ENCODE peak calls at places on chromosome 2, in four cellular contexts. X is PC-9, H is right lobe of liver, P is AG10803. Q is an unnamed sample.

GRCh38 chr2:66674087-66674486 is 239.2 kb downstream of the MEIS1 start:
- DNase-seq in H (no peak), P (no peak), X (no peak), Q (no peak)

GRCh38 chr2:174610243-174610995 is 12.8 kb upstream of the WIPF1 start:
- DNase-seq in H (no peak), X (no peak), P (peak), Q (peak)

GRCh38 chr2:200863655-200864205 is 728 bp downstream of the CLK1 start:
- DNase-seq in H (no peak), X (no peak), P (no peak), Q (no peak)

GRCh38 chr2:67130526-67131309 is 266.4 kb upstream of the ETAA1 start:
- DNase-seq in P (no peak), X (no peak), H (no peak), Q (no peak)

GRCh38 chr2:185471441-185471840 is 267.2 kb upstream of the FSIP2 start:
- DNase-seq in H (no peak), X (no peak), P (no peak), Q (no peak)

GRCh38 chr2:235592430-235592829 is 98.6 kb downstream of the AGAP1 start:
- DNase-seq in P (no peak), H (no peak), X (no peak), Q (no peak)

GRCh38 chr2:36074008-36074407 is 281.6 kb upstream of the CRIM1 start:
- DNase-seq in H (no peak), P (no peak), X (no peak), Q (no peak)

GRCh38 chr2:36361396-36361795 is 5.8 kb downstream of the CRIM1 start:
- DNase-seq in H (no peak), P (peak), X (peak), Q (no peak)

GRCh38 chr2:239381709-239382134 is 19.1 kb downstream of the HDAC4 start:
- DNase-seq in X (no peak), H (no peak), P (no peak), Q (no peak)

GRCh38 chr2:237941239-237941638 is 25.6 kb upstream of the UBE2F start:
- DNase-seq in H (no peak), X (no peak), P (no peak), Q (no peak)

GRCh38 chr2:173571021-173571821 is 216.5 kb downstream of the CDCA7 start:
- DNase-seq in H (no peak), X (peak), P (peak), Q (peak)

GRCh38 chr2:235765181-235765820 is 271.5 kb downstream of the AGAP1 start:
- DNase-seq in H (no peak), P (peak), X (no peak), Q (peak)

GRCh38 chr2:163207706-163208370 is 369.3 kb upstream of the KCNH7 start:
- DNase-seq in P (no peak), H (no peak), X (no peak), Q (no peak)

GRCh38 chr2:36459725-36460137 is 104.2 kb downstream of the CRIM1 start:
- DNase-seq in H (no peak), X (peak), P (peak), Q (no peak)

GRCh38 chr2:80706951-80707350 is 402.4 kb upstream of the LRRTM1 start:
- DNase-seq in X (no peak), H (no peak), P (no peak), Q (no peak)

GRCh38 chr2:186256540-186256939 is 229.5 kb upstream of the ZC3H15 start:
- DNase-seq in X (no peak), H (no peak), P (peak), Q (peak)

GRCh38 chr2:230447455-230448451 is 31.8 kb downstream of the SP100 start:
- DNase-seq in X (no peak), H (no peak), P (no peak), Q (no peak)

GRCh38 chr2:241851325-241852115 is 7.2 kb downstream of the PDCD1 start:
- DNase-seq in X (no peak), P (no peak), H (no peak), Q (no peak)

GRCh38 chr2:241274127-241274526 is 41.3 kb downstream of the HDLBP start:
- DNase-seq in X (no peak), H (no peak), P (no peak), Q (no peak)

GRCh38 chr2:83191316-83191715 is 1267.8 kb downstream of the SUCLG1 start:
- DNase-seq in H (no peak), P (peak), X (no peak), Q (no peak)

GRCh38 chr2:168574856-168575630 is 119.0 kb downstream of the CERS6 start:
- DNase-seq in P (no peak), H (no peak), X (no peak), Q (no peak)

GRCh38 chr2:28986429-28986828 is 5.3 kb downstream of the TOGARAM2 start:
- DNase-seq in X (no peak), H (no peak), P (no peak), Q (no peak)

GRCh38 chr2:190879474-190880373 is 897 bp upstream of the GLS start:
- DNase-seq in H (no peak), X (no peak), P (no peak), Q (peak)

DNA sequence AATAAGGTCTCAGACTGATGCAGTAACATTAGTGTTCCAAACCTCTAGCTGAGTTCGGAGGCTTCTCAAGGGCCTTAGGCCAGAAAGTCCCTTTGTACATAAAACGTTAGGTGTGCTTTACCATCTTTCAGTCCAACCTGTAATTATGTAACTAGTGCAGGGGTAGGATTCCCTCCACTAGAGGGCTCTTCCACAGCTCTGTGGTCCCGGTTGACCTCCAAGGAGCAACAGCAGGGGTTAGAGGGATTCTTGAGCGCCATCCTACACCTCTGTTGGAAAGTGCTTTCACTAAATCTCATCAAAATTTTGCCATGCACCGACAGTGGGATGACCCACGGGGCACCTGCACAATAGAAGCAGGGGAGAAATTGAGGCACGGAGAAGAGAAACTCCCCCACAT is 155.8 kb upstream of the LRP1B start:
- DNase-seq in H (no peak), P (no peak), X (no peak), Q (no peak)
- TF ChIP-seq CTCF in H (peak), P (no peak), X (peak), Q (peak)

DNA sequence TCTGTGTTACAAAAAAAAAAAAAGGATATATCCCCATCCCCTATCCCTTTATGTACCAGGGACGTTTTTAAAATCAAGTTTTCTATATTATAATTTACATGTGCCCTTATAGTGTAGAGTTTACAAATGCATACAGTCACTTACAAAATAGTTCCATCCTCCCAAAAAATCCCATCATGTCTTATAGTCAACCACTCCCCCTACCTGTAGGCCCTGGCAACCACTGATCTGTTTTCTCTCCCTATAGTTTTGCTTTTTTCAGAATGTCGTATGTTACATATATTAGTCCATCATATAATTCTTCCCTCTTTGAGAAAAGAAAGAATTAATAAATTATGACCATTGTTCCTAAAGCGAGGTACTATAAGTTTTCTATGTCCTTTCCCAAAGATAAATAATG is 17.8 kb downstream of the CFAP210 start:
- DNase-seq in X (no peak), P (no peak), H (no peak), Q (no peak)
- TF ChIP-seq CTCF in X (peak), P (no peak), H (no peak), Q (peak)

DNA sequence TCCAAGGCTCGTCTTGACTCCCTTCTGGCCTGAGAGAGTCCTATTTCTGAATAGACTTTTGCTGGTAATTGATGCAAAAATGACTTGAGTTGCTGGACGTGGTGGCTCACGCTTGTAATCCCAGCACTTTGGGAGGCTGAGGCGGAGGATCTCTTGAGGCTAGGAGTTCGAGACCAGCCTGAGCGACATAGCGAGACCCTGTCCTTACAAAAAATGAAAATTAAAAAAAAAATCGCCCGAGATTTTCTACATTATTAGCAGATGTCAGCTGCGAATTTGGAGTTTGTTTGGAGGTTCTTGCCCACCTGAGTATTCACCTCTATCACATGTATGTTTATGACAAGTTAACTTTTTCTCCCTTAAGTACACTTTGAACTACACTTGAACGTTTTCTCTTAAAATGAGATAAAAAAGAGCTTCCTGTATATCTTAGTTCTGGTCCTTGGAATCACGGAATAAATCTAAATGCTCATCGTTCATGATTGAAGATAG is 471 bp upstream of the C2orf42 start:
- DNase-seq in X (no peak), H (no peak), P (no peak), Q (no peak)
- TF ChIP-seq CTCF in X (no peak), H (no peak), P (no peak), Q (no peak)

GRCh38 chr2:102342888-102343287 is 12.7 kb upstream of the IL18R1 start:
- DNase-seq in P (peak), H (no peak), X (no peak), Q (no peak)
- TF ChIP-seq CTCF in P (peak), H (no peak), X (no peak), Q (peak)

GRCh38 chr2:38935568-38936172 is 46.0 kb downstream of the ARHGEF33 start:
- DNase-seq in P (peak), X (no peak), H (no peak), Q (peak)

GRCh38 chr2:38933653-38934052 is 44.0 kb downstream of the ARHGEF33 start:
- DNase-seq in X (no peak), P (peak), H (no peak), Q (peak)

GRCh38 chr2:38930600-38930999 is 40.9 kb downstream of the ARHGEF33 start:
- DNase-seq in X (no peak), H (no peak), P (no peak), Q (no peak)

GRCh38 chr2:38932586-38932985 is 42.9 kb downstream of the ARHGEF33 start:
- DNase-seq in P (no peak), H (no peak), X (no peak), Q (no peak)

GRCh38 chr2:38934742-38935141 is 45.1 kb downstream of the ARHGEF33 start:
- DNase-seq in H (no peak), X (no peak), P (no peak), Q (no peak)
- TF ChIP-seq CTCF in H (no peak), X (no peak), P (no peak), Q (no peak)

GRCh38 chr2:169827272-169828140 is at the start of gene UBR3:
- DNase-seq in X (peak), P (peak), H (peak), Q (peak)
- TF ChIP-seq CTCF in X (no peak), P (peak), H (no peak), Q (no peak)

DNA sequence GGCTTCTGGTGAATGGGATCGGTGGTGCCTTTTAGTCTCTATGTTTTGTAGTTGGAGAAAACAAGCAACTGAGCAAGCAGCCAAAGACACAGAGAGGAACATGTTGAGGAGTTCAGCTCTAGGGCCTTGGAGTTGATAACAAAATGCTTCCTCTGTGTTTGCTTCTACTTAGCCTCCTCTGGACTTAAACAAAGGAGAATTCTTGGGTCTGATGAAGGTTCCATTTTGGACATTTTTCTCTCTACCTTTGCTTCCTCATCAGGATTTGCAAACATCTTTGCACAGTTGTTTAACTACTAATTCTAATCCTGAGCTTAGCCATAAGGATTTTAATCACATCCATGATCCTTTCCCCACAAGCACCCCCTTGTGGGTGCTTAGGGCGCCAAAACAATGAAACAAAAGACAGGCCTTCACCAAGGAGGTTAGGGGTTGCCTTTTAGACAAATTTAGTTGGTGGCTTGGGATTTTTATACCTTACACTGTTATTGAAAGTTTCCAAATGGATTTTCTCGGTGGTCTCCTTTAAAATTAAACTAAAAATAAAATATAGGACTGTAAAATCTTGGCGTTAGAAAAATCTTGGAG is 148.5 kb upstream of the SATB2 start:
- DNase-seq in H (no peak), X (no peak), P (no peak), Q (no peak)
- TF ChIP-seq CTCF in H (no peak), X (no peak), P (peak), Q (no peak)

DNA sequence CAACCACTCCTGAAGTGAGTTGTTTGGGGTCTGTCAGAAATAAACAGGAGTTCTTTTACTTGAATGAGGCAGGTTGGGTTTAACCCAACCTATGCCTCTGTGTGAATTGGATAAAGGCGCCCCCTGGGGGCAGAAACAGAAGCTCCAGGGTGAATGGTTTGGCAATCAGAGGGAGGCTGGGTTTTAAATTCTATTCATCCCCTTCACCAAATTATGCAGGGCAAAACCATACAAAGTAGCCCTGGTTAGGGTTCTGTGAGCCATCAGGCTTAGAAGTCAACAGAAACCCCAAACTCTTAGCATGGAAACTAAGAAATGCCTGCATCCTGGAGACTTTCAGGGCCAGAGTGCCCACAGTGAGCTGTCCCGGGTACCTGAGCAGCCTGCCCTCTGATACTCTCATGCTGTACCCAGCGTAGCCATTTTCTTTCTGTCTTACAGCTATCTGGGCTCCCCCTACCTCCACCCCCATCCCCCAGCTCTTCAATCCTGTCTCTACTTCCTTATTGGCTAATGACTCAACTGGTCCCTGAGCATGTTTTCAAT is 241.5 kb downstream of the ICOS start:
- DNase-seq in H (peak), P (peak), X (no peak), Q (peak)
- TF ChIP-seq CTCF in H (peak), P (peak), X (peak), Q (peak)

GRCh38 chr2:45826889-45827635 is 175.6 kb downstream of the PRKCE start:
- DNase-seq in P (peak), X (no peak), H (no peak), Q (peak)

GRCh38 chr2:45822272-45822630 is 170.8 kb downstream of the PRKCE start:
- DNase-seq in H (no peak), X (no peak), P (no peak), Q (no peak)

GRCh38 chr2:45823723-45824206 is 172.3 kb downstream of the PRKCE start:
- DNase-seq in H (peak), X (no peak), P (peak), Q (no peak)

GRCh38 chr2:45826476-45826875 is 175.0 kb downstream of the PRKCE start:
- DNase-seq in H (no peak), P (no peak), X (no peak), Q (no peak)

GRCh38 chr2:45825001-45825651 is 173.7 kb downstream of the PRKCE start:
- DNase-seq in X (no peak), P (no peak), H (no peak), Q (no peak)
- TF ChIP-seq CTCF in X (no peak), P (no peak), H (peak), Q (no peak)

Q was measured in HFFc6.